ENCODE peak calls at places on chromosome 2, in seven cellular contexts. I is right cardiac atrium, N is A549, X is esophagus squamous epithelium, Z is left ventricle myocardium inferior, Q is ovary, H is foreskin fibroblast. L is an unnamed sample.

GRCh38 chr2:187299122-187299906 is 148.7 kb downstream of the CALCRL start:
- DNase-seq in H (peak), Q (no peak), I (no peak), X (no peak), Z (no peak), N (no peak), L (no peak)

GRCh38 chr2:181627545-181627944 is 29.4 kb downstream of the CERKL start:
- DNase-seq in Z (no peak), I (no peak), N (no peak), H (peak), Q (no peak), X (no peak), L (no peak)

GRCh38 chr2:224122542-224122941 is 83.5 kb upstream of the SERPINE2 start:
- DNase-seq in Z (no peak), X (no peak), I (no peak), H (peak), N (no peak), Q (no peak), L (no peak)

GRCh38 chr2:95297088-95297487 is at the start of gene KCNIP3:
- DNase-seq in Q (no peak), X (no peak), N (no peak), I (peak), H (peak), Z (no peak), L (no peak)

GRCh38 chr2:112692496-112692911 is 28.3 kb upstream of the NT5DC4 start:
- DNase-seq in I (peak), X (no peak), N (peak), Z (peak), H (peak), Q (no peak), L (no peak)

GRCh38 chr2:12861344-12861942 is 144.7 kb downstream of the TRIB2 start:
- DNase-seq in N (no peak), H (peak), X (no peak), Z (no peak), I (no peak), Q (no peak), L (no peak)

GRCh38 chr2:105294844-105295481 is 34.6 kb downstream of the TGFBRAP1 start:
- DNase-seq in H (peak), X (no peak), N (peak), Z (no peak), I (no peak), Q (peak), L (no peak)

GRCh38 chr2:181224866-181225265 is 232.3 kb upstream of the ITGA4 start:
- DNase-seq in H (no peak), N (no peak), Q (no peak), X (no peak), I (no peak), Z (no peak), L (no peak)

GRCh38 chr2:162217596-162217995 is 25.6 kb downstream of the FAP start:
- DNase-seq in H (peak), X (no peak), Z (no peak), Q (no peak), N (no peak), I (no peak), L (no peak)

GRCh38 chr2:25294573-25295462 is 46.9 kb downstream of the DNMT3A start:
- DNase-seq in Z (peak), X (peak), Q (peak), H (peak), N (no peak), I (peak), L (peak)

GRCh38 chr2:71661782-71662181 is 208.4 kb downstream of the DYSF start:
- DNase-seq in H (no peak), I (no peak), Z (no peak), N (no peak), Q (no peak), X (no peak), L (no peak)

GRCh38 chr2:128756372-128756730 is 437.7 kb upstream of the HS6ST1 start:
- DNase-seq in Z (no peak), I (no peak), X (no peak), Q (no peak), N (no peak), H (no peak), L (no peak)

GRCh38 chr2:144886847-144887246 is 366.9 kb upstream of the ZEB2 start:
- DNase-seq in H (no peak), Q (peak), Z (peak), I (peak), X (no peak), N (no peak), L (peak)

GRCh38 chr2:120765911-120766757 is 30.5 kb downstream of the GLI2 start:
- DNase-seq in N (no peak), H (peak), I (peak), Q (peak), Z (peak), X (no peak), L (peak)

GRCh38 chr2:101820519-101820918 is 123.0 kb downstream of the MAP4K4 start:
- DNase-seq in Z (no peak), N (no peak), X (no peak), H (peak), I (no peak), Q (no peak), L (no peak)

GRCh38 chr2:219081701-219082331 is 21.1 kb upstream of the IHH start:
- DNase-seq in N (no peak), I (no peak), Q (no peak), X (no peak), Z (no peak), H (no peak), L (no peak)

DNA sequence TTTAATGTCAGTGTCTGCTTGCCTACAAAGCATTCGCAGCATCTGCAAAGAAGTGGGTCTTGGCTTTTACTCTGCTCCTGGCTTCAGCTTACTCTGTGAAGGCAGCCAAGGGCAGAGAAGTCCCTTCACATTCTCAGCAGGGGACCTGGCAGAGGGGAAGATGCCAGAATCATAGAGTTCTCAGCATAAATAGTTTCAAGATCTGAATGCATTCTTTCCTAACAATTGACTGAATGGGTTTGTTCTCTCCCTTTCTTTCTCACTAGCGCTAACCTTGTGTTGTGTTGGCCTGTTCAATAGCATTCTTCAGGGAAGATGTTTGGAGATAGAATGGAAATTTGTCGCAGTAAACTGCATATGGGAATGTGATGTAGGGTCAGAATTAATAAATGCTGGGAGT is 106.9 kb downstream of the FARSB start:
- DNase-seq in H (no peak), I (no peak), X (no peak), N (no peak), Z (no peak), Q (no peak), L (no peak)
- H3K4me3 ChIP-seq in H (no peak), I (no peak), X (no peak), N (no peak), Z (no peak), Q (no peak), L (no peak)

GRCh38 chr2:45869165-45869501 is 217.7 kb downstream of the PRKCE start:
- DNase-seq in X (no peak), Q (no peak), N (no peak), H (peak), Z (no peak), I (no peak), L (no peak)

GRCh38 chr2:45867800-45868199 is 216.3 kb downstream of the PRKCE start:
- DNase-seq in H (no peak), X (no peak), Q (no peak), I (no peak), N (no peak), Z (no peak), L (no peak)

GRCh38 chr2:45871541-45871940 is 220.1 kb downstream of the PRKCE start:
- DNase-seq in N (no peak), Z (no peak), X (no peak), H (no peak), I (no peak), Q (no peak), L (no peak)

GRCh38 chr2:45872211-45872610 is 220.7 kb downstream of the PRKCE start:
- DNase-seq in N (no peak), X (no peak), Q (no peak), Z (no peak), H (peak), I (no peak), L (no peak)

DNA sequence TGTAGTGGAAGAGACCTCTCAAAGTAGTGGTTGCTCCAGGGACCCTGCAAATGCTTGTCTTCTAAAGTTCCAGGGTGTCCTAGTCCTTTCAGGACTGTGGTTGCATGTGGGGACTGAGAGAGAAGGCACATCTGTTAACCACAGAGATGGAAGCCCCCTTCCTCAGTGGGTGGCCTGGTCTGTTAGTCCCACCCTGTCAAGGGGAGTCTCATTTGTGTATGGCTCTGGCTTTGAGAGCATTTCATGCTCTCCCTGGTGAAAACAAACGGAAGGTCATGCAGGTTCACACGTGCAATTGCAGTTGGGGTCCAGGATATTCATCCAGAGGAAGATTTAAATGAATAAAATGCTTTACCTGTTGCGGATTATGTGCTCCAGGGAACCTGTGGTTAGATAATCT is 219.6 kb downstream of the PRKCE start:
- DNase-seq in Z (no peak), I (no peak), H (no peak), Q (no peak), X (no peak), N (no peak), L (no peak)
- H3K4me3 ChIP-seq in Z (no peak), I (no peak), H (no peak), Q (no peak), X (no peak), N (no peak), L (no peak)

DNA sequence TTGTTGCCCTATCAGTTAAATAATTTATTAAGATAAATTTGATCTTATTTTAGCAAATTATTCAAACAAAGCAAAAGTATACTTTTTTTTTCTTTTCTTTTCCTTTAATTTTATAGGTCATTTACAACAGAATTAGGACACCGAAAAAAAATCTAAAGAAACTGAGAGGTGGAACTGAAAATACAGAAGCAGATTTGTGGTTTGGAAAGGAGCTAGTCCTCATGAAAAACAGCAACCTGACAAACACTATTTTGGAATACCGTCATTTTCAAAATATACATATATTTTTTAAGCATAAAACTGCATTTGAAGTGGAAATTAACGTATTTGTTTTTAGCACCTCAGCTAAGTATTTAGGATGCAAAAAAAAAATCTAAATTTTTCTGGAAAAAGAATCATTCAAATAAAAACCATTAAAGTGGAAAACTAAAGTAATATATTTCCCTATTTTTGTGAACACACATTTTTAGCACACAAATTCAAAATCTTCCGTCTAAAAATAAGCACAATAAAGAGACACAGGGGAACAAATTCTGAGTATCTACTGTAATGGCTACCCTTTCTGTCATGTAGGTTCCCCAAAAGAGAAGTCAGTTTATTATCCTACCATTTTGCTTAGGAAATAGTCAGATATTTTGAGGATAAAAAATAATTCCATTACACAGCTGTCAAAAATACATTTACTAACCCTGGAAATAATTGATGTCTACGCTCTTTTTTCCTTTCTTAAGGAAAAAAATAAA is 2.7 kb downstream of the CCDC88A start:
- DNase-seq in N (no peak), X (no peak), Q (no peak), I (no peak), Z (no peak), H (no peak), L (no peak)
- H3K4me3 ChIP-seq in N (peak), X (peak), Q (no peak), I (no peak), Z (peak), H (peak), L (peak)

GRCh38 chr2:9739508-9739907 is 103.8 kb upstream of the TAF1B start:
- DNase-seq in Z (peak), N (no peak), X (no peak), I (peak), Q (peak), H (peak), L (peak)
- H3K4me3 ChIP-seq in Z (peak), N (no peak), X (peak), I (peak), Q (peak), H (no peak), L (peak)

GRCh38 chr2:155547571-155547970 is 785.0 kb downstream of the NR4A2 start:
- DNase-seq in H (no peak), N (no peak), X (no peak), Z (no peak), I (no peak), Q (no peak), L (no peak)

GRCh38 chr2:155546715-155547555 is 785.6 kb downstream of the NR4A2 start:
- DNase-seq in Z (no peak), I (no peak), X (no peak), Q (no peak), N (no peak), H (no peak), L (no peak)
- H3K4me3 ChIP-seq in Z (peak), I (peak), X (peak), Q (peak), N (no peak), H (peak), L (peak)

GRCh38 chr2:54708584-54709340 is 14.7 kb upstream of the EML6 start:
- DNase-seq in N (no peak), X (no peak), I (peak), Z (peak), Q (peak), H (peak), L (no peak)
- H3K4me3 ChIP-seq in N (no peak), X (peak), I (peak), Z (peak), Q (peak), H (peak), L (peak)

DNA sequence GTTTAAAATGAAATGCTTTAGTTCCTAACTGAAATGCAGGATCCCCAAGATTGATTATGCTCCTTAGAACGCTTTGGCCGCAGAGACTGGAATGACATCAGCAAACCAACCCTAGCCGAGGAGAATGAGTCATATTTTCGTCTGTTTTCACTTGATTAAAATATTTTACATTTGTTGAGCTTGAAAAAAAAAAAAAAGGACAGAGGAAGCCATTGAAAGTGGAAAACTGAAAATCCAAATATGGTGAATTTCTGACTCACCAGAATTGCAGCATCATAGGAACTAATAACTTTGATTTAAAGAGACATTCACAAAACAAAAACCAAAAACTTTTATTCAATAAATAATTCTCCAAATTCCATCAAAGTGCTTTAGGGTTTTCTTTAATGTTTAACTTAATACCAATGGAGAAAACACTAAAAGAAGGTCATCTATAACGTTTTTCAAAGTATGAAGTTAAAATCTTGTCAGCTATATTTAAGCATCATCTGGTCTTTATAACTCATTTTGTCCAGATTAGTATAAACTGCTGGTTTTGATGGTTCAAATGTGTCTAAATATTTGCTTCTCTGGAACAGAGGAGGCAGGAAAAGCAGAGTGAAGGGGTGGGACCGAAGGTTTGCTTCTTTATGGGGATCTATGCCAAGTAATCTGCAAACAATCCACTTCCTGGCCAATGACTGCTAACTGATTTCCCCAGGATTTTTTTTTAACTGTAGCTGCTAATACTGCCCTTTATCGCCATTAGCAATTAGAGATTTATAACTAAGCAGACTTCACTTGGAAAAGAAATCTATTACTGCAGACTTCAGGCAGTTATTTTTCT is 30.9 kb upstream of the COL5A2 start:
- DNase-seq in H (peak), Q (peak), N (peak), X (no peak), Z (peak), I (peak), L (peak)
- H3K4me3 ChIP-seq in H (peak), Q (peak), N (peak), X (peak), Z (peak), I (peak), L (peak)

GRCh38 chr2:64748561-64748960 is 94.8 kb upstream of the SERTAD2 start:
- DNase-seq in I (no peak), X (no peak), N (no peak), H (peak), Z (no peak), Q (no peak), L (no peak)
- H3K4me3 ChIP-seq in I (no peak), X (peak), N (no peak), H (peak), Z (peak), Q (no peak), L (no peak)

GRCh38 chr2:320561-320960 is 32.7 kb upstream of the ALKAL2 start:
- DNase-seq in N (no peak), H (no peak), I (no peak), Q (no peak), Z (no peak), X (no peak), L (no peak)

GRCh38 chr2:316381-316780 is 28.5 kb upstream of the ALKAL2 start:
- DNase-seq in X (no peak), H (no peak), Z (no peak), Q (no peak), N (no peak), I (no peak), L (no peak)

GRCh38 chr2:319059-319600 is 31.2 kb upstream of the ALKAL2 start:
- DNase-seq in N (no peak), X (no peak), H (no peak), Z (no peak), Q (no peak), I (no peak), L (no peak)

GRCh38 chr2:314561-315336 is 26.9 kb upstream of the ALKAL2 start:
- DNase-seq in X (no peak), I (no peak), N (no peak), Q (no peak), Z (no peak), H (no peak), L (no peak)

GRCh38 chr2:317501-318424 is 29.9 kb upstream of the ALKAL2 start:
- DNase-seq in X (no peak), N (no peak), Z (no peak), Q (no peak), H (peak), I (no peak), L (no peak)
- H3K4me3 ChIP-seq in X (no peak), N (no peak), Z (no peak), Q (no peak), H (no peak), I (no peak), L (no peak)

L was measured in uterus.